ENCODE peak calls at places on chromosomes 4 and X, in nine cellular contexts. X, A, D, N, P, M, Z, I and V are unnamed samples.

GRCh38 chr4:3630136-3630933 is 98.1 kb upstream of the LRPAP1 start:
- DNase-seq in D (no peak), I (no peak), N (no peak), A (no peak), M (no peak), P (no peak), X (no peak), Z (no peak), V (no peak)

GRCh38 chrX:56729152-56729557 is at the start of gene NBDY:
- DNase-seq in D (no peak), A (no peak), Z (peak), X (peak), I (peak), M (no peak), N (peak), P (no peak), V (no peak)

GRCh38 chr4:134216436-134216835 is 14.8 kb upstream of the PABPC4L start:
- DNase-seq in N (no peak), A (no peak), D (no peak), P (no peak), Z (no peak), X (no peak), M (no peak), I (no peak), V (no peak)

GRCh38 chr4:158008551-158009218 is 164.1 kb downstream of the GASK1B start:
- DNase-seq in X (no peak), I (no peak), D (no peak), N (no peak), P (no peak), Z (no peak), A (no peak), M (no peak), V (no peak)

GRCh38 chr4:186021461-186022167 is 47.3 kb upstream of the TLR3 start:
- DNase-seq in D (no peak), N (peak), A (no peak), M (peak), P (no peak), Z (no peak), X (peak), I (peak), V (peak)

GRCh38 chr4:82223715-82224114 is 150.1 kb downstream of the HNRNPD start:
- DNase-seq in X (peak), P (peak), D (no peak), I (no peak), A (no peak), M (no peak), N (no peak), Z (no peak), V (no peak)

GRCh38 chr4:40908297-40908696 is 158.5 kb downstream of the NSUN7 start:
- DNase-seq in P (no peak), A (peak), M (no peak), X (peak), I (no peak), D (no peak), N (no peak), Z (no peak), V (no peak)

GRCh38 chrX:18415386-18415785 is 10.0 kb upstream of the CDKL5 start:
- DNase-seq in D (no peak), A (no peak), X (no peak), Z (no peak), P (no peak), I (no peak), M (no peak), N (no peak), V (no peak)

GRCh38 chr4:85715996-85716737 is 241.2 kb downstream of the ARHGAP24 start:
- DNase-seq in I (no peak), P (no peak), D (no peak), X (no peak), Z (no peak), A (no peak), M (no peak), N (no peak), V (no peak)

GRCh38 chr4:89509708-89510269 is 202.2 kb upstream of the GPRIN3 start:
- DNase-seq in A (no peak), M (no peak), Z (no peak), X (no peak), P (no peak), N (no peak), D (peak), I (no peak), V (no peak)

GRCh38 chrX:111007238-111007637 is 88.8 kb upstream of the PAK3 start:
- DNase-seq in D (no peak), A (no peak), I (no peak), X (no peak), M (no peak), Z (no peak), P (no peak), N (no peak), V (no peak)

GRCh38 chr4:20251796-20252655 is at the start of gene SLIT2:
- DNase-seq in P (peak), M (peak), Z (peak), D (no peak), X (peak), N (peak), A (peak), I (peak), V (no peak)

GRCh38 chr4:10273030-10273429 is 156.4 kb upstream of the WDR1 start:
- DNase-seq in X (no peak), M (no peak), N (no peak), D (no peak), I (no peak), Z (no peak), P (no peak), A (no peak), V (no peak)

GRCh38 chr4:54055494-54055893 is 8.9 kb downstream of the CHIC2 start:
- DNase-seq in Z (no peak), M (no peak), I (no peak), X (no peak), A (no peak), P (no peak), N (no peak), D (no peak), V (no peak)

GRCh38 chr4:1814453-1814852 is 21.4 kb downstream of the FGFR3 start:
- DNase-seq in A (no peak), X (no peak), Z (no peak), I (no peak), M (no peak), N (no peak), P (no peak), D (no peak), V (no peak)

GRCh38 chr4:1810765-1811164 is 17.7 kb downstream of the FGFR3 start:
- DNase-seq in Z (no peak), N (no peak), M (no peak), D (no peak), P (no peak), I (no peak), A (no peak), X (no peak), V (no peak)

GRCh38 chr4:1813915-1814314 is 20.8 kb downstream of the FGFR3 start:
- DNase-seq in I (no peak), A (no peak), N (no peak), X (no peak), P (no peak), M (no peak), Z (no peak), D (no peak), V (no peak)

GRCh38 chr4:1813231-1813630 is 20.1 kb downstream of the FGFR3 start:
- DNase-seq in X (no peak), Z (no peak), M (no peak), D (no peak), N (no peak), I (no peak), P (no peak), A (no peak), V (no peak)

GRCh38 chr4:1812720-1813119 is 19.6 kb downstream of the FGFR3 start:
- DNase-seq in N (no peak), M (no peak), I (no peak), D (no peak), P (no peak), Z (no peak), X (no peak), A (no peak), V (no peak)
- TF ChIP-seq CTCF in N (no peak), M (no peak), I (no peak), D (no peak), P (no peak), Z (no peak), X (no peak), A (no peak), V (no peak)

DNA sequence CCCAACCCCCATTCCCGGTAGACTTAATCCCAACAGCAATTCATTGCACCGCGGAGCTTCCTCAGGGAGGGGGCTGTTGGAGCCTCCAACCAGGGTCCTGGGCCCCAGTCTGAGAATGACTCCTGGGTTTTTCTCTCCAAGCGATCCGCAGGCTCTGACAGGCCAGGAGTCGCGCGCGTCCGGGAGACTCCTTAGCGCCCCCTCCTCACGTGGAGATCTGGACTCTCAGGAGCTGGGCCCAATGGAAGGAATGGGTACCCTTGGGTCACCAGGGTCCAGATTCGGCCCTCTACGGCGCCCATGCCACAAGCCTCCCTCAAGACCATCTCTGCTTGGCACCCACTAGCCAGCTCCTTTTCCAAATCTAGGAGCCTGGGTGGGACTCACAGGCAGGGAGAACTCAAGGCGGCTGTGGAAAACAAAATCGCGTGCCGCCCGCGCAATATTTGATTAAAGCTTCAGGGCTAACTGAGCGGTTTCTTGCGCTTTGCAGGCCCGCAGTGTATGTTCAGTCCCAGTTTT is 7.1 kb downstream of the HAND2 start:
- DNase-seq in I (no peak), Z (no peak), A (no peak), N (no peak), P (no peak), D (no peak), X (no peak), M (no peak), V (no peak)
- TF ChIP-seq REST in I (no peak), Z (no peak), A (no peak), N (no peak), P (no peak), D (no peak), X (no peak), M (no peak), V (no peak)

GRCh38 chr4:140818433-140818832 is 62.2 kb upstream of the TBC1D9 start:
- DNase-seq in D (no peak), M (no peak), N (no peak), Z (no peak), P (no peak), I (no peak), A (no peak), X (no peak), V (no peak)
- TF ChIP-seq CTCF in D (no peak), M (no peak), N (no peak), Z (no peak), P (no peak), I (no peak), A (no peak), X (no peak), V (no peak)

DNA sequence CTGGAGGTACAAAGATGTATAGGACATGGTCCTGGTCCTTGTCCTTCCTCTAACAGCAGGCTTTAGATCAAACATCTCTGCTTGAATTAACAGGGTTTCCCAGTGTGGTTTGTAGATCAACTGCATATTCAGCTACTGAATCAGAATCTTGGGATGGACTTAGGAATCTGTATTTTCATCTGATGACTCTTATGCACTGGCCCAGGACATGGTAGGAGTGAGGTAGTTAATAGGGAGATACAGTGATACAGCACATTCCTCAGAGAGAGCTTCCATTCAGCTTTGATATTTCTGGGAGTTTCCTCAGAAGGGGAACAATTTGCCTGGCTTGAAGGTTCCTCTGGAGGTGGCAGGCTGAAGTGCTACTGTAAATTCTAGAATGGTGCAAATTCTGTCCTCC is 203.1 kb downstream of the LARP7 start:
- DNase-seq in M (no peak), P (no peak), X (peak), I (no peak), N (no peak), D (no peak), Z (no peak), A (no peak), V (no peak)
- TF ChIP-seq REST in M (no peak), P (no peak), X (no peak), I (no peak), N (no peak), D (no peak), Z (no peak), A (no peak), V (no peak)

DNA sequence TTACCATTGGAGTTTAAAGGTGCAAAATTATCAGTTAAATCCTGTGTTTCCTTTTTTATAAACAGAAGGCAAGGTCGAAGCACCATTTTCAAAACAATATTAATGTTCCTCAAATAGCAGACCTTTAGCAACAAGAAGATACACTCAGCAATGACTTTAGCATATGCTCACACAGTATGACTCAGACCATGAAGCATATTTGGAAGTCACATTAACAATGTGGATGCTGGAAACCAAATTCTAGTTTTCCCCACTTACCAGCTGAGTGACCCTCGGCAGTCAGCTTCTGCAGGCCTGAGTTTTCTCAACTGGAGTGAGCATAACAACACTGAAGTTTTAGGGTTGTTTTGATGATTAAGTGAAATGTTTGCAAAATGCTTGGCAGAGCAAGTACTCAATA is 130.5 kb downstream of the ANK2 start:
- DNase-seq in D (no peak), A (no peak), P (no peak), Z (no peak), M (no peak), I (no peak), N (no peak), X (no peak), V (no peak)
- TF ChIP-seq CTCF in D (no peak), A (no peak), P (no peak), Z (no peak), M (no peak), I (no peak), N (no peak), X (no peak), V (no peak)